ENCODE peak calls at places on chromosomes 2 and 18, in four cellular contexts. Y is stimulated activated CD8-positive, alpha-beta memory T cell treated with anti-CD3 and anti-CD28 coated beads, Interleukin-15, amount 100 ng/mL, for 1 hour; W is stimulated activated CD4-positive, alpha-beta T cell treated with anti-CD3 and anti-CD28 coated beads, Interleukin-15, amount 100 ng/mL, for 24 hours; C is smooth muscle cell of the brain vasculature. N is an unnamed sample.

GRCh38 chr18:65459741-65460140 is 291.1 kb upstream of the CDH7 start:
- DNase-seq in Y (no peak), W (no peak), C (no peak), N (no peak)

GRCh38 chr18:9898792-9899549 is 13.2 kb downstream of the TXNDC2 start:
- DNase-seq in Y (no peak), W (no peak), C (no peak), N (peak)

GRCh38 chr2:159614534-159615186 is 1.7 kb downstream of the BAZ2B start:
- DNase-seq in Y (no peak), W (no peak), C (no peak), N (no peak)

GRCh38 chr2:45833301-45833967 is 182.0 kb downstream of the PRKCE start:
- DNase-seq in Y (no peak), W (no peak), C (no peak), N (no peak)

GRCh38 chr2:151796774-151797173 is 31.4 kb downstream of the ARL5A start:
- DNase-seq in Y (no peak), W (no peak), C (no peak), N (no peak)

GRCh38 chr18:78021196-78021595 is 771.5 kb downstream of the GALR1 start:
- DNase-seq in Y (no peak), W (no peak), C (no peak), N (peak)

GRCh38 chr18:70371085-70371735 is 82.4 kb downstream of the SOCS6 start:
- DNase-seq in Y (no peak), W (no peak), C (no peak), N (no peak)

GRCh38 chr2:229454934-229455631 is 184.0 kb upstream of the PID1 start:
- DNase-seq in Y (no peak), W (no peak), C (no peak), N (no peak)

GRCh38 chr2:225074366-225074765 is 32.1 kb upstream of the DOCK10 start:
- DNase-seq in Y (no peak), W (no peak), C (no peak), N (no peak)

GRCh38 chr2:162582357-162582798 is 238.4 kb downstream of the GCA start:
- DNase-seq in Y (no peak), W (no peak), C (no peak), N (peak)

GRCh38 chr2:191178806-191179514 is 28.2 kb upstream of the STAT4 start:
- DNase-seq in Y (no peak), W (no peak), C (no peak), N (no peak)

N was measured in left kidney.